ENCODE peak calls at places on chromosome 4, in eight cellular contexts. K is psoas muscle, W is mucosa of descending colon, D is breast epithelium, Z is cardiac muscle cell, B is Peyer's patch, L is body of pancreas, Y is H9. X is an unnamed sample.

GRCh38 chr4:77286906-77287305 is 129.9 kb downstream of the CCNG2 start:
- DNase-seq in K (no peak), W (no peak), D (no peak), Z (no peak), B (no peak), L (no peak), Y (no peak), X (no peak)

GRCh38 chr4:38366451-38366850 is 297.5 kb upstream of the KLF3 start:
- DNase-seq in K (no peak), W (no peak), D (no peak), Z (peak; percentile 3), B (no peak), L (peak; percentile 13), Y (no peak), X (peak; percentile 17)

GRCh38 chr4:66330125-66330524 is 659.8 kb upstream of the EPHA5 start:
- DNase-seq in K (no peak), W (no peak), D (no peak), Z (no peak), B (no peak), L (no peak), Y (no peak), X (no peak)

GRCh38 chr4:81405900-81406401 is 65.8 kb downstream of the RASGEF1B start:
- DNase-seq in K (no peak), W (peak; percentile 61), D (no peak), Z (peak; percentile 86), B (no peak), L (peak; percentile 31), Y (no peak), X (peak; percentile 54)

GRCh38 chr4:5678977-5679376 is 29.4 kb downstream of the EVC2 start:
- DNase-seq in K (no peak), W (no peak), D (no peak), Z (no peak), B (no peak), L (no peak), Y (no peak), X (no peak)

GRCh38 chr4:180028682-180029081 is 2214.5 kb upstream of the TENM3 start:
- DNase-seq in K (peak; percentile 41), W (peak; percentile 67), D (no peak), Z (peak; percentile 80), B (peak; percentile 59), L (peak; percentile 45), Y (peak; percentile 63), X (no peak)

GRCh38 chr4:40190880-40191815 is 5.7 kb upstream of the RHOH start:
- DNase-seq in K (no peak), W (no peak), D (no peak), Z (no peak), B (no peak), L (no peak), Y (no peak), X (no peak)

GRCh38 chr4:186192068-186192751 is 843 bp downstream of the CYP4V2 start:
- DNase-seq in K (peak; percentile 54), W (peak; percentile 61), D (no peak), Z (peak; percentile 59), B (peak; percentile 73), L (peak; percentile 39), Y (peak; percentile 59), X (peak; percentile 49)

GRCh38 chr4:73817341-73817740 is 19.1 kb upstream of the CXCL6 start:
- DNase-seq in K (no peak), W (no peak), D (no peak), Z (no peak), B (no peak), L (no peak), Y (no peak), X (no peak)

GRCh38 chr4:25795566-25796454 is 67.0 kb downstream of the SEL1L3 start:
- DNase-seq in K (no peak), W (no peak), D (no peak), Z (peak; percentile 68), B (no peak), L (no peak), Y (peak; percentile 73), X (no peak)
- TF ChIP-seq CTCF in K (no peak), W (no peak), D (no peak), Z (no peak), B (no peak), L (no peak), Y (peak; percentile 21), X (no peak)

DNA sequence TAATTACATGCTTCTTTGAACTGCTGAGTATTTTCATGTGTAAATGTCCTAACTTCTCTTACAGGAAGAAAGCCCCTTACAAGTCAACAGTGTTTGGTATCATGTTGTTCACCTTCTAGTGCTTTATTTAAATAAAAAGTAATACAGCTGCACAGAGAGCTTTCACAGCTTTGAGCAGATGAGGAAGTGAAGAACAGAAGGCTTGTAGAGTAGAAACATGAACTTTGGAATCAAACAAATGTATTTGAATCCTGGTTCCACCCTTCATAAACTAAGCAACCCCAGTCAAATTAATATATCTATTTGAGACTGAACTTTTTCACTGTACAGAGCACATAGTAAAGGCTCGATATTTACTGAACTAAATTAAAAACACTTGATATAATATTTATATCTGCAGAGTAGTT is 120.5 kb downstream of the CAMK2D start:
- DNase-seq in K (no peak), W (no peak), D (no peak), Z (no peak), B (no peak), L (no peak), Y (no peak), X (no peak)
- H3K4me1 ChIP-seq in K (peaks cover 41% of the 10 kb centered on the region), W (peaks cover 51% of the 10 kb centered on the region), D (peaks cover 4% of the 10 kb centered on the region), Z (peaks cover 4% of the 10 kb centered on the region), B (peaks cover 13% of the 10 kb centered on the region), L (peaks cover 63% of the 10 kb centered on the region), Y (peaks cover 5% of the 10 kb centered on the region), X (peaks cover 18% of the 10 kb centered on the region)

DNA sequence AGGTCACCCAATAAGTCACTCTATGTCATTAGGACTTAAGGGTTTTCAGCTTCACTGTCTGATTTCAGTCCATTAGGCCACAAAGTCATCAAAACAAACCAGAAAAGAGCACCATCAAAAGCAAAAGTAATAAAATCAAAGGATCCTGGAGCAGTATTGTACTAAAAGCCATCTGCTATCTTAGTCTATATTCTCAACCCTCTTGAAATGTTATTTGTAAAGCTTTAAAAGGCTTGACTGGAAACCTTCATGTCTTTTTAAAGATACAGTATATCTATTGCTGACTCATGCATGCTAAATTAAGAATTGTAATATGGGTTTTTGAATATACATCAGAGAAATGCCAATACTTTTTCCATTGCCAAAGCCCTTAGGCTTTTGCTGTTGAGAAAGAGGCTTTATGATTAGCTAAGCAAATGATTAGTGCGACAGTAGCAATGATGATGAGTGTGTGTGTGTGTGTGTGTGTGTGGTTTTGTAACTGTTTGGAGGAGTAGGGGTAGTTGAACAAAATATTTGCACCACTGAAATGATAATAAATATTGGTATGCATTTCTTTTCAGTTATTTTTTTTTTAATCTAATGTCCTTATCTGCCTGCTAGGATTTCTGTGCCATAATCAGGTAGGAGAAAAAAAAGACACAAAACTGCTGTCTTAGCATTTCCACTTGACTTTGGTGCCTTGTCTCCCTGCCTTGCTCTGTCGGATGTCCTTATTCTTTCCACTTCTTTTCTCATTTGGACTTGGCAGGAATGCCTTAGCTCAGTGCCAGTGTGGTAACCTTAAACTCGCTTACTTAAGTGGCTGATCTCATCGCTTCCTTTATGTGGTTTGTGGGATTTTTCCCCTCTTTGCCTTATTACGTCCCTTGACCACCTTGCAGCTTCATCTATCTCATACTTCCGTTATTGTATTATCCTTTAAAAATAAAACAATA is 119.7 kb downstream of the PCDH7 start:
- DNase-seq in K (no peak), W (no peak), D (no peak), Z (no peak), B (no peak), L (no peak), Y (no peak), X (no peak)
- TF ChIP-seq CTCF in K (no peak), W (no peak), D (no peak), Z (no peak), B (no peak), L (no peak), Y (no peak), X (no peak)

GRCh38 chr4:42328978-42329377 is 68.3 kb upstream of the SHISA3 start:
- DNase-seq in K (no peak), W (no peak), D (no peak), Z (no peak), B (no peak), L (no peak), Y (no peak), X (no peak)

GRCh38 chr4:42329421-42329820 is 67.9 kb upstream of the SHISA3 start:
- DNase-seq in K (no peak), W (no peak), D (no peak), Z (no peak), B (no peak), L (no peak), Y (no peak), X (no peak)

GRCh38 chr4:42331040-42331439 is 66.2 kb upstream of the SHISA3 start:
- DNase-seq in K (no peak), W (no peak), D (no peak), Z (no peak), B (no peak), L (no peak), Y (no peak), X (no peak)

GRCh38 chr4:42331914-42332368 is 65.3 kb upstream of the SHISA3 start:
- DNase-seq in K (peak; percentile 72), W (peak; percentile 18), D (no peak), Z (no peak), B (peak; percentile 53), L (no peak), Y (no peak), X (no peak)

DNA sequence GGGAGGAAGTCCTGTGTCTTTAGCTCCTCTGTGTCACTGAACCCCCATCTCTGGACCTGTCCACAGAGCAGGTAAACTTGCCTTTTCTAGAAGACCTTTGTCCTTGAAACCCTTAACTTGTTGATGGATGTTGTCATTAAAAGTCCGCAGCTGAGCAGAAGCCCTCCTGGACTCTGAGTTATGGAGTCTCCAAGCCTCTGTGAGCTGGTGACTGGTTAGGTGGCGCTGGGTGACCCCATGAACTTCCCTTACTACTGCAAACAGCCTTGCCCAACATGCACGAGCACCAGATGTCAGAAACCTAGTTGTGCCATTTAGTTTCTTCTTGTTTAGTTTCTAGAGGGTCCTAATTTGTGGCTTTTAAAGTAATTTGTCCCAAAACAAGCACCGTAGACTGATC is 67.0 kb upstream of the SHISA3 start:
- DNase-seq in K (no peak), W (no peak), D (no peak), Z (no peak), B (no peak), L (no peak), Y (no peak), X (no peak)
- H3K4me1 ChIP-seq in K (no peaks in the 10 kb centered on the region), W (no peaks in the 10 kb centered on the region), D (no peaks in the 10 kb centered on the region), Z (no peaks in the 10 kb centered on the region), B (no peaks in the 10 kb centered on the region), L (no peaks in the 10 kb centered on the region), Y (no peaks in the 10 kb centered on the region), X (no peaks in the 10 kb centered on the region)

GRCh38 chr4:61160484-61160883 is 39.6 kb upstream of the ADGRL3 start:
- DNase-seq in K (no peak), W (no peak), D (no peak), Z (no peak), B (no peak), L (no peak), Y (no peak), X (no peak)
- TF ChIP-seq CTCF in K (no peak), W (no peak), D (no peak), Z (no peak), B (no peak), L (no peak), Y (no peak), X (no peak)

GRCh38 chr4:184808719-184809062 is 17.1 kb downstream of the ACSL1 start:
- DNase-seq in K (no peak), W (no peak), D (no peak), Z (peak; percentile 34), B (no peak), L (no peak), Y (no peak), X (no peak)
- H3K4me1 ChIP-seq in K (peaks cover 69% of the 10 kb centered on the region), W (peaks cover 16% of the 10 kb centered on the region), D (peaks cover 7% of the 10 kb centered on the region), Z (peaks cover 53% of the 10 kb centered on the region), B (no peaks in the 10 kb centered on the region), L (peaks cover 70% of the 10 kb centered on the region), Y (peaks cover 6% of the 10 kb centered on the region), X (peaks cover 3% of the 10 kb centered on the region)

X was measured in right lobe of liver.